ENCODE peak calls at places on chromosomes 3 and 15, in six cellular contexts. D, A, S, O, Y and E are unnamed samples.
A peak's percentile ranks its signal among the peaks of the same experiment; 100 is the strongest.

GRCh38 chr3:15819576-15819975 is 21.8 kb upstream of the ANKRD28 start:
- DNase-seq in O (no peak), A (no peak), Y (no peak), S (no peak), D (peak; percentile 62), E (peak; percentile 56)

GRCh38 chr3:56869157-56869889 is 67.6 kb upstream of the ARHGEF3 start:
- DNase-seq in Y (no peak), S (no peak), D (no peak), A (no peak), O (no peak), E (no peak)

GRCh38 chr3:69558912-69559311 is 173.0 kb upstream of the FRMD4B start:
- DNase-seq in O (no peak), D (peak; percentile 26), S (peak; percentile 75), Y (no peak), A (peak; percentile 96), E (peak; percentile 25)

GRCh38 chr3:124885466-124886167 is 1.5 kb downstream of the ITGB5 start:
- DNase-seq in S (no peak), O (no peak), D (peak; percentile 32), A (peak; percentile 42), Y (no peak), E (peak; percentile 85)

GRCh38 chr3:161371441-161372320 is at the start of gene SPTSSB:
- DNase-seq in A (peak; percentile 19), D (peak; percentile 71), O (peak; percentile 78), Y (peak; percentile 76), S (no peak), E (peak; percentile 12)

GRCh38 chr3:17678116-17678741 is 64.2 kb downstream of the TBC1D5 start:
- DNase-seq in O (no peak), Y (no peak), A (peak; percentile 54), D (peak; percentile 67), S (peak; percentile 28), E (peak; percentile 27)

GRCh38 chr3:138950701-138951100 is 3.7 kb downstream of the FOXL2NB start:
- DNase-seq in D (no peak), Y (no peak), S (no peak), O (no peak), A (no peak), E (no peak)

GRCh38 chr15:68560501-68561113 is 18.2 kb upstream of the CORO2B start:
- DNase-seq in D (no peak), O (no peak), Y (no peak), S (no peak), A (no peak), E (no peak)

GRCh38 chr3:101588626-101589025 is 14.6 kb downstream of the PCNP start:
- DNase-seq in D (no peak), A (no peak), Y (no peak), S (no peak), O (no peak), E (no peak)

GRCh38 chr3:173770796-173771573 is 373.4 kb downstream of the NLGN1 start:
- DNase-seq in O (no peak), Y (no peak), A (no peak), S (no peak), D (peak; percentile 61), E (no peak)

GRCh38 chr3:120425877-120426276 is 24.9 kb downstream of the FSTL1 start:
- DNase-seq in Y (no peak), S (peak; percentile 75), D (peak; percentile 92), O (no peak), A (peak; percentile 96), E (peak; percentile 96)

GRCh38 chr15:41494190-41494921 is 682 bp downstream of the ITPKA start:
- DNase-seq in D (peak; percentile 51), O (no peak), A (no peak), Y (peak; percentile 64), S (no peak), E (no peak)

GRCh38 chr15:39413558-39413957 is 167.3 kb upstream of the THBS1 start:
- DNase-seq in S (no peak), O (no peak), A (no peak), D (peak; percentile 82), Y (no peak), E (peak; percentile 85)

GRCh38 chr15:61250613-61251012 is 21.5 kb upstream of the RORA start:
- DNase-seq in Y (no peak), D (no peak), O (no peak), A (no peak), S (no peak), E (no peak)

GRCh38 chr15:81274932-81275341 is 49.0 kb downstream of the STARD5 start:
- DNase-seq in D (peak; percentile 89), Y (peak; percentile 84), S (peak; percentile 56), A (peak; percentile 96), O (peak; percentile 79), E (peak; percentile 79)

GRCh38 chr3:39361252-39361927 is 21.8 kb upstream of the SLC25A38 start:
- DNase-seq in D (no peak), A (no peak), O (no peak), Y (no peak), S (no peak), E (no peak)

GRCh38 chr3:101862453-101863165 is 13.3 kb downstream of the NFKBIZ start:
- DNase-seq in A (peak; percentile 40), S (no peak), O (no peak), Y (no peak), D (peak; percentile 24), E (no peak)

GRCh38 chr15:92112180-92112579 is 258.7 kb downstream of the SLCO3A1 start:
- DNase-seq in Y (no peak), S (no peak), D (peak; percentile 36), O (no peak), A (peak; percentile 73), E (peak; percentile 66)

GRCh38 chr15:29819979-29820801 is 2.1 kb downstream of the TJP1 start:
- DNase-seq in A (no peak), S (no peak), Y (no peak), O (no peak), D (no peak), E (no peak)

DNA sequence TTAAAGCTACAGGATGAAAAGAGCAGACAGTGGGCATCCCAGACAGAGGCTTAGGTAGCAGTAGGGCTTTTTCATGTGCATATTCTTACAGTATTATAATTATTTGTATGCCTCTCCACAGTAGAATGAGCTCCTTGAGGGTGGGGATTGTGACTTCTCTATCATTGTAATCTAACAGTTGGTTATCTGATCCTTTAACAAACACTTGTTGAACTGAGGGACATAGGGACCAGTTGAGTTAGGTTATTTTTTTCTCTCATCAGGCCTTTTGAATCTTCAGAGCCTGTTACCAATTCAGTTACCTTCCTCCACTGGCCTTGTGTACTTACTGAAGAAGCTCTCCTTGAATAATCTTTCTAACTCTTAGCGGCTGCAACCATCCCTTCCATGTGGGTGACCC is 1.2 kb downstream of the LSM3 start:
- DNase-seq in Y (no peak), D (no peak), S (no peak), O (no peak), A (no peak), E (no peak)
- H3K4me3 ChIP-seq in Y (no peak overlapping the region), D (peak overlapping the region; percentile 78), S (no peak overlapping the region), O (peak overlapping the region; percentile 84), A (no peak overlapping the region), E (no peak overlapping the region)

GRCh38 chr3:152320201-152320617 is 51.5 kb downstream of the MBNL1 start:
- DNase-seq in Y (no peak), S (no peak), D (no peak), A (peak; percentile 67), O (no peak), E (no peak)

GRCh38 chr3:152321321-152321720 is 52.6 kb downstream of the MBNL1 start:
- DNase-seq in A (no peak), S (no peak), O (no peak), D (no peak), Y (no peak), E (no peak)

GRCh38 chr3:152322756-152323155 is 54.0 kb downstream of the MBNL1 start:
- DNase-seq in D (peak; percentile 41), A (peak; percentile 47), Y (no peak), O (no peak), S (no peak), E (peak; percentile 62)

GRCh38 chr3:152323834-152324233 is 55.1 kb downstream of the MBNL1 start:
- DNase-seq in O (no peak), D (no peak), A (no peak), Y (no peak), S (no peak), E (no peak)

GRCh38 chr3:152321806-152322377 is 53.2 kb downstream of the MBNL1 start:
- DNase-seq in D (no peak), O (no peak), Y (no peak), A (no peak), S (no peak), E (no peak)
- H3K4me3 ChIP-seq in D (no peak overlapping the region), O (no peak overlapping the region), Y (no peak overlapping the region), A (no peak overlapping the region), S (no peak overlapping the region), E (no peak overlapping the region)

DNA sequence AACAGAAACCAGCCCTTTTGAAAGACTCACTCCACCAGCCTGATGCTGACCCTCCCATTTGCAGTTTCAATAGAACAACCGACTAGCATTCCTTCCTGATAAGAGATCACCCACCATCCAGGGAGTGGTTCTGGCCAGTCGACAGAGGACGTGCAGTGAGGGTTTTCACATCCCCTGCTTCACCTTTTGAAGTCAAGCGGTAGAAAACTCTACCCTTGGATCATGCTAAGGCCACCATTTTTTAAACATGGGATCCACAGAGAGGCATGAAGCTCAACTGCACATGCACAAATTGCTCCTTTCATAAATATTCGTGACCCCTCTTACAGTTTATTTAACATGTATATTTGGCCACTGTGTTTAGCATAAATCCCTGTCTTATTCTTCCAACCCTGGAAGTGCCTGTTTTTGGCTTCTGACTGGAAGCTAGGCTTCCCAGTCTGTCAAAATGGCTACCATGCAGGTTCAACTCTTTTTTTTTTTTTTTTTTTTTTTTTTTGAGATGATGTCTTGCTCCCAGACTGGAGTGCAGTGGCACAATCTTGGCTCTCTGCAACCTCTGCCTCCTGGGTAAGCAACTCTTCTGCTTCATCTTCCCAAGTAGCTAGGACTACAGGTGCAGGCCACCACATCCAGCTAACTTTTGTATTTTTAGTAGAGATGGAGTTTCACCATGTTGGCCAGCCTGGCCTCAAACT is 1.0 kb upstream of the THUMPD3 start:
- DNase-seq in A (no peak), S (no peak), Y (no peak), O (no peak), D (no peak), E (no peak)
- H3K4me3 ChIP-seq in A (peak overlapping the region; percentile 38), S (peak overlapping the region; percentile 63), Y (peak overlapping the region; percentile 56), O (peak overlapping the region; percentile 74), D (no peak overlapping the region), E (peak overlapping the region; percentile 82)

DNA sequence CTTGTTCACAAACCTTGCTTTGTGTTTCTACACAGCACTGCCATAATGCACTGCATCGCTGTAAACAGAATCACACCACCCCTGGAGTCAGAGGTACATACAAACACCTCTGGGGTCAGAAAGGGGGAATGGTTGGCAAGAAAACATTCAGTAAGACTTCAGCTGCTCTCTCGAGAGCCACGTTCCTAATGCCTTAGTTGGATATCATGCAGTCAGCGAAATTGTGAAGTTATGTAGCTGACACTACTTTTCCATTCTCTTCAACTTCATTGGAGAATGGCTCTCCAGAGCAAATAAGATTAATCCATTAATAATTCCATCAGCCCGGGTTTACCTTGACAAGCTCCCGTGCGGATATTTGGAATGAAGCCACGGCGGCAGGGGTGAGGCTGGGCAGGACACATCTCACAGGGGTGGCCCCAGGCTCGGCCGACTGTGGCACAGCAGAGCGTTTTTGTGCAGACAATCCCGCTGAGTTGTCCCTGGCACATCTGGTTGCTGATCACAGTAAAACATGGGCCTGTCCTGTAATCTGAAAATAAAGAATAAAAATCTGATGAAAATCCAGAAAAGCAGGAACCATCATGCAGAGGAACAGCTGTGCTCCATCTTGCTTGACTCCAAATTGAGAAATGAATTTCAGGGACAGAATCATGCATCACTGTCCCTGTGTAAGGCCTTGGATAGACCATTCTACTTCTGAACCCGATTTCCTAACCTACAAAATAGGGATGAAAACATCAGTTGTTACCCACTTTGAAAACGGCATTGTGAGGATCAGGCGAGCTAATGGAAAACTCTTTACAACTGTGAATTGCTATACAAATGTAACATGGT is 108.0 kb downstream of the FBN1 start:
- DNase-seq in O (no peak), D (peak; percentile 72), Y (no peak), S (no peak), A (peak; percentile 48), E (no peak)
- H3K4me3 ChIP-seq in O (no peak overlapping the region), D (no peak overlapping the region), Y (no peak overlapping the region), S (no peak overlapping the region), A (no peak overlapping the region), E (no peak overlapping the region)